ENCODE peak calls at places on chromosome 7, in seven cellular contexts. Y, W, V, I, O, G and X are unnamed samples.

GRCh38 chr7:155062431-155062830 is 7.7 kb upstream of the HTR5A start:
- DNase-seq in Y (no peak), W (no peak), V (no peak), I (no peak), O (no peak), G (no peak), X (no peak)

GRCh38 chr7:127251048-127251451 is 1.7 kb downstream of the GRM8 start:
- DNase-seq in Y (no peak), W (no peak), V (no peak), I (no peak), O (no peak), G (no peak), X (no peak)

GRCh38 chr7:108291791-108292440 is 161.8 kb upstream of the LAMB4 start:
- DNase-seq in Y (no peak), W (no peak), V (no peak), I (no peak), O (no peak), G (no peak), X (no peak)

GRCh38 chr7:143407296-143408246 is 1.1 kb downstream of the EPHA1 start:
- DNase-seq in Y (no peak), W (no peak), V (no peak), I (peak), O (no peak), G (no peak), X (no peak)

GRCh38 chr7:132354527-132354926 is 221.7 kb downstream of the PLXNA4 start:
- DNase-seq in Y (no peak), W (no peak), V (no peak), I (no peak), O (no peak), G (no peak), X (no peak)

GRCh38 chr7:44264221-44264956 is 61.0 kb downstream of the CAMK2B start:
- DNase-seq in Y (no peak), W (peak), V (peak), I (peak), O (no peak), G (no peak), X (peak)

GRCh38 chr7:65967361-65968155 is 14.5 kb downstream of the GUSB start:
- DNase-seq in Y (no peak), W (no peak), V (no peak), I (no peak), O (no peak), G (no peak), X (no peak)

GRCh38 chr7:152986369-152986768 is 226.8 kb downstream of the ACTR3B start:
- DNase-seq in Y (no peak), W (no peak), V (no peak), I (no peak), O (no peak), G (no peak), X (no peak)

GRCh38 chr7:32586291-32587221 is 91.3 kb downstream of the AVL9 start:
- DNase-seq in Y (peak), W (no peak), V (no peak), I (peak), O (no peak), G (no peak), X (peak)

GRCh38 chr7:128859232-128860157 is 3.2 kb upstream of the ATP6V1F start:
- DNase-seq in Y (peak), W (no peak), V (no peak), I (no peak), O (no peak), G (no peak), X (no peak)

GRCh38 chr7:141956084-141956483 is 9.3 kb upstream of the CLEC5A start:
- DNase-seq in Y (no peak), W (peak), V (peak), I (peak), O (no peak), G (no peak), X (peak)

DNA sequence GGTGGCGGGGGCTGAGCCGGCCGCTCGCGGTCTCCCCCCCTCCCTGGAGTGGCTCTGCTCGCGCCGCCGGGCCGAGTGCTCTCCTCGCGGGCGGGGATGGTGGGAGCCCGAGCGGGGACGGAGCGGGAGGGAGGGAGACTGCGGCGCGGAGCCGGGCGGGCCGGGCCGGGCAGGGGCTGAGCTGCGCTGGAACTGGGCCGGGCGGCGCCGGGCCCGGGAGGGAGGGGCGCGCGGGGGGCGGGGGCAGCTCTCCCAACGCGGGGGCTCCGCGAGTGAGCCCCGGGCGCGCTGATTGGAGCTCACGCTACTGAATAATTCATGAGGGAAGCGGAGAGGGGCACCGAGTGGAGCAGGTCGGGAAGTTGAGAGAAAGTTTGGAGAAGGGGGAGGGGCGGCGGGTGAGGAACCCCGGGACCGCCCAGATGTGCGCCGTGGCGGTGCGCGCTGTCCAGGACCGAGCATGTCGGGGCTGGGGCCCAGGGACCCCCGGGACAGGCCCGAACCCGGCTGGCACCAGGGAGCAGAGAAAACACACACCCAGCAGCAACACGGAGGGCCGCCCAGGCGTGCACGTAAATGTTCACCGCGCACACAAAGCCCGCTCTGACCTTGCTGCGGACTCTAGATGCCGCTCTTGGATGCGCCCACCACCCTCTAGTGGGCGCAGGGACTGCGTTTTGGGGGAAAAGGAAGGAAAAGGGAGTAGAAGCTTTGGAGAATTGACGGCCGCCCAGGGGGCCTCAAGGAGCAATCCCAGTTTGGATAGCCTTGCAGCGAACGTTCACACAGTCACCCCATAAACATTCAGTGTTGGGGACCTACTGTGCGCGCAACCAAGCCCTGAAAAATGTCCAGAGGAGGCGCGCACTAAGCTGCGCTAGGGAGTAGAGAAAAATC is at the start of gene EPHB4:
- DNase-seq in Y (peak), W (peak), V (peak), I (peak), O (peak), G (peak), X (peak)
- TF ChIP-seq CTCF in Y (peak), W (peak), V (no peak), I (no peak), O (no peak), G (no peak), X (peak)

DNA sequence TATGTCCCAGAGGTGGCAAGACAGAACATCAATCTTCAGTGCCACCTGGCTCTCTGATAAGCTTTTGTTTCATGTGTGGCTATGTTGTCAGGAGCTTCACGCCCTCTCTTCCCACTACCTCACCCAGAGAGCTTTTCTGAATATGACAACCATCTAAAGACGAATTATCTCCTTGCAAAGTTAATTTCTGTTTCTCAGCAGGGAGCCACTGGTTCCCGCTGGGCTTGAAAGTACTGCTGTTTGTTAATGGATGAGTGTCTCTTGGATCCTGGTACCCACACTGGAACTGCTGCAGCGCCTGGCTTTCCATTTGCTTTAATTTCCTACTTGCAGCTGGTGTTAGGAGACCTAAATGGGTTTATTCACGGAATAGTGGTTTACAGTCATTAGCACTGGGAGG is 267.9 kb upstream of the LRGUK start:
- DNase-seq in Y (no peak), W (no peak), V (no peak), I (no peak), O (no peak), G (no peak), X (no peak)
- TF ChIP-seq CTCF in Y (no peak), W (no peak), V (no peak), I (no peak), O (no peak), G (no peak), X (no peak)

GRCh38 chr7:151076863-151077704 is 3.5 kb downstream of the FASTK start:
- DNase-seq in Y (no peak), W (no peak), V (no peak), I (no peak), O (peak), G (peak), X (no peak)
- TF ChIP-seq CTCF in Y (peak), W (peak), V (peak), I (peak), O (no peak), G (peak), X (peak)

DNA sequence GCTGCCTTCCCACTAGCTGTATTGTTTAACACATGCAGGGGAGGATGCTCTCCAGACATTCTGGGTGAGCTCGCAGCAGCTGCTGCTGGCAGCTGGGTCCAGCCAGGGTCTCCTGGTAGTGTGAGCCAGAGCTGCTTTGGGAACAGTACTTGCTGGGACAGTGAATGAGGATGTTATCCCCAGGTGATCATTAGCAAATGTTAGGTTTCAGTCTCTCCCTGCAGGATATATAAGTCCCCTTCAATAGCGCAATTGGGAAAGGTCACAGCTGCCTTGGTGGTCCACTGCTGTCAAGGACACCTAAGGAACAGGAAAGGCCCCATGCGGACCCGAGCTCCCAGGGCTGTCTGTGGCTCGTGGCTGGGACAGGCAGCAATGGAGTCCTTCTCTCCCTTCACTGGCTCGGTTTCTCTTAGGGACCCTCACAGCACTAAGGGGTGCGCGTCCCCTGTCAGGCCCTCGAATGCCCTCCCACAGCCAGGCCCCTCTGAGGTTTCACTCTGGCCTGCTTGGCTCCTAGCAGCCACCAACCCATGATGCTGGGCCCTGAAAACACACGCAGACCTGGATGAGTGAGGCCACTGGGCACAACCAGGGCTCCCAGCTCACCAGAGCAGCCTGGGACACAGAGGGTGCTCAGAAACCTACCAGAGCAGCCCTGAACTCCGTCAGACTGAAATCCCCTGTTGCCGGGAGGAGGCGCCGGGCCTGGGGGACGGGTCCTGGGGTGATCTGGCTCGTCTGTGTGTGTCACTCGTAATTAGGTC is 173.0 kb upstream of the LANCL2 start:
- DNase-seq in Y (no peak), W (no peak), V (no peak), I (no peak), O (no peak), G (no peak), X (no peak)
- TF ChIP-seq CTCF in Y (no peak), W (peak), V (no peak), I (no peak), O (no peak), G (no peak), X (no peak)

DNA sequence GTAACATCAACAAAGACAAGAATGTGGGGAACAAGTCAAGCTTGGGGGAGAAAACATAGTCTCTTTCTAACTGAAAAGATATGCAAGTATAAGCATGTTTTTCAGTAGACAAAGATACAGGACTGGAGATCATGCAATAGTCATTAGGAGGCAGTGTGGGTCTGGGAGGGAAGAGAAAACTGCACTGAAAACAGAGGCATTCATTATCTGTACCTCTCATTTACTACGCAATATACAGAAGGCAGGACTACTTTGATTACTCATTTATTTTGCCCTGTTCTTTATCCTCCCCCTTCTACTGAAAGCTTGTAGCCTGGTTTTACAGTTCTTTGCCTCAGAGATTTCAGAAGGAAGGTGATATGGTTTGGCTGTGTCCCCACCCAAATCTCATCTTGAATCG is 341.2 kb downstream of the CRPPA start:
- DNase-seq in Y (no peak), W (no peak), V (peak), I (peak), O (no peak), G (no peak), X (peak)
- TF ChIP-seq CTCF in Y (no peak), W (peak), V (peak), I (peak), O (no peak), G (no peak), X (no peak)

GRCh38 chr7:1141651-1142050 is 18.3 kb downstream of the ZFAND2A start:
- DNase-seq in Y (no peak), W (no peak), V (no peak), I (no peak), O (no peak), G (no peak), X (no peak)

GRCh38 chr7:1142051-1142635 is 17.9 kb downstream of the ZFAND2A start:
- DNase-seq in Y (no peak), W (no peak), V (no peak), I (no peak), O (peak), G (no peak), X (no peak)

GRCh38 chr7:1140481-1141104 is 19.4 kb downstream of the ZFAND2A start:
- DNase-seq in Y (no peak), W (no peak), V (no peak), I (no peak), O (no peak), G (no peak), X (no peak)

GRCh38 chr7:1149351-1149794 is 10.6 kb downstream of the ZFAND2A start:
- DNase-seq in Y (no peak), W (no peak), V (no peak), I (no peak), O (peak), G (no peak), X (no peak)

GRCh38 chr7:1144269-1144771 is 15.7 kb downstream of the ZFAND2A start:
- DNase-seq in Y (peak), W (no peak), V (peak), I (no peak), O (peak), G (no peak), X (peak)
- TF ChIP-seq CTCF in Y (peak), W (peak), V (peak), I (peak), O (no peak), G (no peak), X (no peak)